ENCODE peak calls at places on chromosomes 1 and 21, in four cellular contexts. Z is A549, O is endothelial cell of umbilical vein, A is IMR-90. U is an unnamed sample.

GRCh38 chr1:77412069-77412793 is 130.4 kb downstream of the AK5 start:
- DNase-seq in A (peak; percentile 66), Z (peak; percentile 21), O (peak; percentile 83), U (peak; percentile 25)

GRCh38 chr1:215842905-215843304 is 275.8 kb downstream of the KCTD3 start:
- DNase-seq in O (no peak), Z (no peak), A (peak; percentile 29), U (no peak)

GRCh38 chr1:172135076-172135672 is 285.3 kb upstream of the C1orf105 start:
- DNase-seq in A (no peak), Z (peak; percentile 8), O (no peak), U (no peak)

GRCh38 chr1:211897011-211897410 is 66.4 kb upstream of the LPGAT1 start:
- DNase-seq in A (peak; percentile 7), Z (no peak), O (no peak), U (no peak)

GRCh38 chr1:38127432-38127831 is 80.8 kb upstream of the POU3F1 start:
- DNase-seq in A (peak; percentile 46), Z (no peak), O (no peak), U (no peak)

GRCh38 chr1:14733053-14733778 is 134.7 kb downstream of the KAZN start:
- DNase-seq in O (no peak), A (no peak), Z (no peak), U (no peak)

GRCh38 chr1:201895120-201895665 is 6.5 kb downstream of the SHISA4 start:
- DNase-seq in A (no peak), Z (no peak), O (no peak), U (no peak)

GRCh38 chr1:30063621-30064280 is 659.6 kb downstream of the MATN1 start:
- DNase-seq in O (no peak), Z (no peak), A (no peak), U (no peak)

GRCh38 chr1:206512521-206513180 is 5.3 kb downstream of the RASSF5 start:
- DNase-seq in O (no peak), Z (no peak), A (no peak), U (no peak)

GRCh38 chr1:5769146-5769545 is 223.1 kb downstream of the NPHP4 start:
- DNase-seq in A (no peak), O (no peak), Z (no peak), U (no peak)

GRCh38 chr1:109547412-109548320 is 749 bp upstream of the GNAI3 start:
- DNase-seq in O (peak; percentile 51), A (peak; percentile 26), Z (no peak), U (no peak)

GRCh38 chr21:36156815-36157670 is at the start of gene DOP1B:
- DNase-seq in A (no peak), Z (peak; percentile 8), O (peak; percentile 23), U (peak; percentile 33)

GRCh38 chr1:10728595-10729410 is 67.6 kb downstream of the CASZ1 start:
- DNase-seq in Z (no peak), A (no peak), O (no peak), U (no peak)

GRCh38 chr1:110538921-110539320 is 19.9 kb upstream of the KCNA10 start:
- DNase-seq in O (no peak), A (no peak), Z (no peak), U (no peak)

GRCh38 chr1:174788981-174789380 is 210.8 kb upstream of the CACYBP start:
- DNase-seq in A (peak; percentile 87), O (no peak), Z (no peak), U (peak; percentile 19)

GRCh38 chr1:48735753-48736152 is 40.9 kb downstream of the BEND5 start:
- DNase-seq in O (no peak), Z (no peak), A (no peak), U (no peak)

GRCh38 chr1:2236695-2237677 is 8.9 kb downstream of the SKI start:
- DNase-seq in A (no peak), Z (no peak), O (no peak), U (no peak)

GRCh38 chr1:207858271-207858670 is 52.7 kb downstream of the CD34 start:
- DNase-seq in A (no peak), Z (no peak), O (no peak), U (no peak)
- TF ChIP-seq POLR2A in A (no peak), Z (no peak), O (no peak), U (no peak)

DNA sequence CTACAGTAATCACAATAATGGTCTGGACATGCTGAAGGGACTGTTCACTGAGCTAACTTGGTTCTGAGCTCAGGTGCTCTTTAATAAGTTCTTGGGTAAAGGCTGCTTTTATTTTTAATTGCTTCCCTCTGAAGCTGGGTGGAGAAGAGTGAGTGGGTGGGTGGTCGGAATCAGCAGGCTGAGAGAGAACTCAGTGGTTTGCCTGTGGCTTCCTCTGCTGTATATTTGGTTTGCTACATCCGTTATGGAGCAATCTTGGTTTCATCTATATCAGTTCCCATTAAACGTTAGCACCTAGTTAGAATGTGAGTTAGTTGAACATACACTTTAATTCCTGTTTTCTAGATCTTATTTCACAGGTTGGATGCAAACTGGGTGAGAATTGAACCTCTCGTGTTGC is 23.3 kb downstream of the CNIH4 start:
- DNase-seq in O (no peak), Z (no peak), A (no peak), U (no peak)
- TF ChIP-seq POLR2A in O (no peak), Z (no peak), A (no peak), U (no peak)

GRCh38 chr1:62076286-62076685 is 118.4 kb upstream of the L1TD1 start:
- DNase-seq in Z (peak; percentile 10), O (peak; percentile 78), A (peak; percentile 63), U (peak; percentile 34)
- TF ChIP-seq POLR2A in Z (no peak), O (no peak), A (no peak), U (no peak)

GRCh38 chr1:200891774-200892157 is 2.9 kb upstream of the INAVA start:
- DNase-seq in Z (no peak), O (no peak), A (no peak), U (no peak)
- TF ChIP-seq POLR2A in Z (no peak), O (no peak), A (no peak), U (no peak)

DNA sequence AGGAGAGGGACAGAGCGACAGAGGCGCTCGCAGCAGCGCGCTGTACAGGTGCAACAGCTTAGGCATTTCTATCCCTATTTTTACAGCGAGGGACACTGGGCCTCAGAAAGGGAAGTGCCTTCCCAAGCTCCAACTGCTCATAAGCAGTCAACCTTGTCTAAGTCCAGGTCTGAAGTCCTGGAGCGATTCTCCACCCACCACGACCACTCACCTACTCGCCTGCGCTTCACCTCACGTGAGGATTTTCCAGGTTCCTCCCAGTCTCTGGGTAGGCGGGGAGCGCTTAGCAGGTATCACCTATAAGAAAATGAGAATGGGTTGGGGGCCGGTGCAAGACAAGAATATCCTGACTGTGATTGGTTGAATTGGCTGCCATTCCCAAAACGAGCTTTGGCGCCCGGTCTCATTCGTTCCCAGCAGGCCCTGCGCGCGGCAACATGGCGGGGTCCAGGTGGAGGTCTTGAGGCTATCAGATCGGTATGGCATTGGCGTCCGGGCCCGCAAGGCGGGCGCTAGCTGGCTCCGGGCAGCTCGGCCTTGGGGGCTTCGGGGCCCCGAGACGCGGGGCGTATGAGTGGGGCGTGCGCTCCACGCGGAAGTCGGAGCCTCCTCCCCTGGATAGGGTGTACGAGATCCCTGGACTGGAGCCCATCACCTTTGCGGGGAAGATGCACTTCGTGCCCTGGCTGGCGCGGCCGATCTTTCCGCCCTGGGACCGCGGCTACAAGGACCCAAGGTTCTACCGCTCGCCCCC is at the start of the genes CYB5RL and MRPL37:
- DNase-seq in O (peak; percentile 97), Z (peak; percentile 96), A (peak; percentile 97), U (peak; percentile 97)
- TF ChIP-seq POLR2A in O (peak; percentile 83), Z (peak; percentile 34), A (peak; percentile 84), U (peak; percentile 48)

GRCh38 chr1:147670319-147671003 is at the start of gene ACP6:
- DNase-seq in O (peak; percentile 97), Z (peak; percentile 92), A (peak; percentile 94), U (peak; percentile 93)
- TF ChIP-seq POLR2A in O (peak; percentile 45), Z (peak; percentile 71), A (no peak), U (peak; percentile 36)